ENCODE peak calls at places on chromosomes 1 and 21, in nine cellular contexts. One of them, this sample, is unnamed. For H3K4me1, the result is how much of the 10 kb centered on the place peaks cover.

GRCh38 chr1:235923466-235924008 is 56.8 kb upstream of the LYST start:
- DNase-seq in IMR-90: peak
- DNase-seq in CD8-positive, alpha-beta memory T cell: no peak
- DNase-seq in left ventricle myocardium inferior: no peak
- DNase-seq in esophagus muscularis mucosa: no peak
- DNase-seq in tibial nerve: no peak
- DNase-seq in left lung: no peak
- DNase-seq in cardiac muscle cell: peak
- DNase-seq in OCI-LY7: no peak
- DNase-seq in this sample: peak

GRCh38 chr1:33714421-33714820 is 149.5 kb upstream of the HMGB4 start:
- DNase-seq in esophagus muscularis mucosa: no peak
- DNase-seq in IMR-90: no peak
- DNase-seq in CD8-positive, alpha-beta memory T cell: no peak
- DNase-seq in tibial nerve: no peak
- DNase-seq in OCI-LY7: no peak
- DNase-seq in cardiac muscle cell: no peak
- DNase-seq in left ventricle myocardium inferior: no peak
- DNase-seq in left lung: no peak
- DNase-seq in this sample: no peak

GRCh38 chr1:64323054-64323453 is 119.6 kb downstream of the UBE2U start:
- DNase-seq in OCI-LY7: no peak
- DNase-seq in IMR-90: no peak
- DNase-seq in esophagus muscularis mucosa: no peak
- DNase-seq in CD8-positive, alpha-beta memory T cell: no peak
- DNase-seq in cardiac muscle cell: no peak
- DNase-seq in left lung: no peak
- DNase-seq in left ventricle myocardium inferior: no peak
- DNase-seq in tibial nerve: no peak
- DNase-seq in this sample: no peak

GRCh38 chr1:165910764-165911421 is 83.5 kb downstream of the UCK2 start:
- DNase-seq in OCI-LY7: no peak
- DNase-seq in CD8-positive, alpha-beta memory T cell: no peak
- DNase-seq in left lung: no peak
- DNase-seq in left ventricle myocardium inferior: peak
- DNase-seq in esophagus muscularis mucosa: no peak
- DNase-seq in IMR-90: no peak
- DNase-seq in tibial nerve: peak
- DNase-seq in cardiac muscle cell: no peak
- DNase-seq in this sample: peak

GRCh38 chr1:12518956-12519707 is 98.9 kb downstream of the DHRS3 start:
- DNase-seq in CD8-positive, alpha-beta memory T cell: no peak
- DNase-seq in esophagus muscularis mucosa: no peak
- DNase-seq in tibial nerve: peak
- DNase-seq in left ventricle myocardium inferior: peak
- DNase-seq in left lung: no peak
- DNase-seq in cardiac muscle cell: peak
- DNase-seq in IMR-90: peak
- DNase-seq in OCI-LY7: no peak
- DNase-seq in this sample: no peak

GRCh38 chr21:26207021-26207420 is 36.5 kb upstream of the APP start:
- DNase-seq in tibial nerve: no peak
- DNase-seq in IMR-90: no peak
- DNase-seq in OCI-LY7: no peak
- DNase-seq in CD8-positive, alpha-beta memory T cell: no peak
- DNase-seq in left ventricle myocardium inferior: no peak
- DNase-seq in left lung: no peak
- DNase-seq in cardiac muscle cell: no peak
- DNase-seq in esophagus muscularis mucosa: no peak
- DNase-seq in this sample: no peak

GRCh38 chr1:97243973-97244560 is 522.5 kb downstream of the PTBP2 start:
- DNase-seq in IMR-90: peak
- DNase-seq in left lung: no peak
- DNase-seq in CD8-positive, alpha-beta memory T cell: no peak
- DNase-seq in cardiac muscle cell: peak
- DNase-seq in tibial nerve: no peak
- DNase-seq in esophagus muscularis mucosa: no peak
- DNase-seq in left ventricle myocardium inferior: no peak
- DNase-seq in OCI-LY7: peak
- DNase-seq in this sample: peak

GRCh38 chr1:8985915-8986813 is 40.1 kb downstream of the SLC2A7 start:
- DNase-seq in cardiac muscle cell: no peak
- DNase-seq in left lung: peak
- DNase-seq in CD8-positive, alpha-beta memory T cell: no peak
- DNase-seq in esophagus muscularis mucosa: no peak
- DNase-seq in OCI-LY7: no peak
- DNase-seq in tibial nerve: peak
- DNase-seq in IMR-90: peak
- DNase-seq in left ventricle myocardium inferior: peak
- DNase-seq in this sample: peak

GRCh38 chr1:200911361-200911760 is 16.7 kb downstream of the INAVA start:
- DNase-seq in esophagus muscularis mucosa: no peak
- DNase-seq in cardiac muscle cell: no peak
- DNase-seq in left ventricle myocardium inferior: no peak
- DNase-seq in tibial nerve: no peak
- DNase-seq in IMR-90: no peak
- DNase-seq in CD8-positive, alpha-beta memory T cell: no peak
- DNase-seq in OCI-LY7: no peak
- DNase-seq in left lung: no peak
- DNase-seq in this sample: no peak

GRCh38 chr1:24900985-24901781 is 28.9 kb downstream of the RUNX3 start:
- DNase-seq in tibial nerve: no peak
- DNase-seq in cardiac muscle cell: no peak
- DNase-seq in esophagus muscularis mucosa: no peak
- DNase-seq in left ventricle myocardium inferior: no peak
- DNase-seq in IMR-90: no peak
- DNase-seq in OCI-LY7: no peak
- DNase-seq in left lung: no peak
- DNase-seq in CD8-positive, alpha-beta memory T cell: no peak
- DNase-seq in this sample: no peak

GRCh38 chr1:226872455-226872854 is 2.0 kb downstream of the PSEN2 start:
- DNase-seq in tibial nerve: no peak
- DNase-seq in left ventricle myocardium inferior: no peak
- DNase-seq in cardiac muscle cell: no peak
- DNase-seq in left lung: no peak
- DNase-seq in esophagus muscularis mucosa: no peak
- DNase-seq in IMR-90: peak
- DNase-seq in CD8-positive, alpha-beta memory T cell: no peak
- DNase-seq in OCI-LY7: no peak
- DNase-seq in this sample: no peak

GRCh38 chr1:50080904-50081586 is 27.7 kb upstream of the ELAVL4 start:
- DNase-seq in left ventricle myocardium inferior: no peak
- DNase-seq in CD8-positive, alpha-beta memory T cell: no peak
- DNase-seq in IMR-90: no peak
- DNase-seq in esophagus muscularis mucosa: no peak
- DNase-seq in tibial nerve: no peak
- DNase-seq in cardiac muscle cell: no peak
- DNase-seq in OCI-LY7: peak
- DNase-seq in left lung: no peak
- DNase-seq in this sample: peak

GRCh38 chr1:11473635-11474034 is 5.3 kb upstream of the DISP3 start:
- DNase-seq in IMR-90: peak
- DNase-seq in left ventricle myocardium inferior: no peak
- DNase-seq in left lung: no peak
- DNase-seq in esophagus muscularis mucosa: no peak
- DNase-seq in OCI-LY7: peak
- DNase-seq in tibial nerve: no peak
- DNase-seq in CD8-positive, alpha-beta memory T cell: no peak
- DNase-seq in cardiac muscle cell: peak
- DNase-seq in this sample: no peak

GRCh38 chr1:202235856-202236837 is 42.5 kb downstream of the LGR6 start:
- DNase-seq in left ventricle myocardium inferior: peak
- DNase-seq in CD8-positive, alpha-beta memory T cell: peak
- DNase-seq in tibial nerve: no peak
- DNase-seq in OCI-LY7: peak
- DNase-seq in IMR-90: peak
- DNase-seq in esophagus muscularis mucosa: no peak
- DNase-seq in left lung: no peak
- DNase-seq in cardiac muscle cell: peak
- DNase-seq in this sample: peak

GRCh38 chr1:168689726-168690602 is 39.0 kb downstream of the DPT start:
- DNase-seq in IMR-90: no peak
- DNase-seq in esophagus muscularis mucosa: no peak
- DNase-seq in tibial nerve: no peak
- DNase-seq in left lung: no peak
- DNase-seq in left ventricle myocardium inferior: no peak
- DNase-seq in CD8-positive, alpha-beta memory T cell: no peak
- DNase-seq in OCI-LY7: no peak
- DNase-seq in cardiac muscle cell: no peak
- DNase-seq in this sample: peak

GRCh38 chr1:153587314-153587713 is 21.7 kb upstream of the S100A2 start:
- DNase-seq in left lung: no peak
- DNase-seq in cardiac muscle cell: no peak
- DNase-seq in IMR-90: no peak
- DNase-seq in left ventricle myocardium inferior: no peak
- DNase-seq in OCI-LY7: no peak
- DNase-seq in tibial nerve: no peak
- DNase-seq in CD8-positive, alpha-beta memory T cell: no peak
- DNase-seq in esophagus muscularis mucosa: no peak
- DNase-seq in this sample: no peak

DNA sequence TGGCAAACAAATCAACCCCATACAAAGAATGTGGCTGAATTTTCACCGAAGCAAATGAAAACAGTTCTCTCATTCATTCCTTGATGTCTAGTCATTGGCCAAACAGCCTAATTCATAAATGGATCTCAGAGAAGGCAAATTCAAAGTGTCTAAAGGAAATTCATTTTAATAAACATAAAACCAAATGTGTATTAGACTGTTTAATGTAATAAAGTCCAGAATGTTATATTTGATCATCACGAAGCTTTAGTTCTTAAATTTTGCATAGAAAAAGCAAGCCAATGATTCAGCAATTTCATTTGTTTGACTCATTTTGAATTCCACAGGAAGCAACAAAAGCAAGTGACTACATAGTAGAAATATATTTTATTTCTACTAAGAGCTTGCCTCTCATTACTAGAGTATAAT is 379.2 kb upstream of the ADAMTS5 start:
- DNase-seq in left lung: no peak
- DNase-seq in CD8-positive, alpha-beta memory T cell: no peak
- DNase-seq in IMR-90: peak
- DNase-seq in esophagus muscularis mucosa: no peak
- DNase-seq in cardiac muscle cell: no peak
- DNase-seq in tibial nerve: no peak
- DNase-seq in left ventricle myocardium inferior: no peak
- DNase-seq in OCI-LY7: no peak
- DNase-seq in this sample: no peak
- H3K4me3 ChIP-seq in left lung: no peak
- H3K4me3 ChIP-seq in CD8-positive, alpha-beta memory T cell: no peak
- H3K4me3 ChIP-seq in IMR-90: no peak
- H3K4me3 ChIP-seq in esophagus muscularis mucosa: no peak
- H3K4me3 ChIP-seq in cardiac muscle cell: no peak
- H3K4me3 ChIP-seq in tibial nerve: no peak
- H3K4me3 ChIP-seq in left ventricle myocardium inferior: no peak
- H3K4me3 ChIP-seq in OCI-LY7: no peak
- H3K4me3 ChIP-seq in this sample: no peak

GRCh38 chr1:26726784-26727183 is 31.0 kb downstream of the ARID1A start:
- DNase-seq in tibial nerve: no peak
- DNase-seq in esophagus muscularis mucosa: no peak
- DNase-seq in OCI-LY7: no peak
- DNase-seq in IMR-90: no peak
- DNase-seq in cardiac muscle cell: no peak
- DNase-seq in left lung: no peak
- DNase-seq in CD8-positive, alpha-beta memory T cell: no peak
- DNase-seq in left ventricle myocardium inferior: no peak
- DNase-seq in this sample: no peak
- H3K4me1 ChIP-seq in tibial nerve: half or more
- H3K4me1 ChIP-seq in esophagus muscularis mucosa: half or more
- H3K4me1 ChIP-seq in OCI-LY7: under half
- H3K4me1 ChIP-seq in IMR-90: under half
- H3K4me1 ChIP-seq in cardiac muscle cell: half or more
- H3K4me1 ChIP-seq in left lung: under half
- H3K4me1 ChIP-seq in CD8-positive, alpha-beta memory T cell: half or more
- H3K4me1 ChIP-seq in left ventricle myocardium inferior: half or more
- H3K4me1 ChIP-seq in this sample: under half

GRCh38 chr1:27622828-27623227 is 12.2 kb downstream of the FGR start:
- DNase-seq in tibial nerve: no peak
- DNase-seq in esophagus muscularis mucosa: no peak
- DNase-seq in left lung: peak
- DNase-seq in cardiac muscle cell: no peak
- DNase-seq in CD8-positive, alpha-beta memory T cell: no peak
- DNase-seq in IMR-90: no peak
- DNase-seq in left ventricle myocardium inferior: no peak
- DNase-seq in OCI-LY7: no peak
- DNase-seq in this sample: no peak
- H3K4me3 ChIP-seq in tibial nerve: no peak
- H3K4me3 ChIP-seq in esophagus muscularis mucosa: no peak
- H3K4me3 ChIP-seq in left lung: peak
- H3K4me3 ChIP-seq in cardiac muscle cell: no peak
- H3K4me3 ChIP-seq in CD8-positive, alpha-beta memory T cell: no peak
- H3K4me3 ChIP-seq in IMR-90: no peak
- H3K4me3 ChIP-seq in left ventricle myocardium inferior: no peak
- H3K4me3 ChIP-seq in OCI-LY7: no peak
- H3K4me3 ChIP-seq in this sample: no peak

GRCh38 chr1:228181105-228181504 is 15.5 kb downstream of the IBA57 start:
- DNase-seq in left ventricle myocardium inferior: no peak
- DNase-seq in CD8-positive, alpha-beta memory T cell: no peak
- DNase-seq in esophagus muscularis mucosa: no peak
- DNase-seq in left lung: no peak
- DNase-seq in IMR-90: no peak
- DNase-seq in cardiac muscle cell: no peak
- DNase-seq in OCI-LY7: no peak
- DNase-seq in tibial nerve: no peak
- DNase-seq in this sample: no peak

GRCh38 chr1:228182296-228183030 is 16.9 kb downstream of the IBA57 start:
- DNase-seq in CD8-positive, alpha-beta memory T cell: no peak
- DNase-seq in left ventricle myocardium inferior: no peak
- DNase-seq in left lung: no peak
- DNase-seq in cardiac muscle cell: no peak
- DNase-seq in esophagus muscularis mucosa: no peak
- DNase-seq in IMR-90: no peak
- DNase-seq in tibial nerve: no peak
- DNase-seq in OCI-LY7: no peak
- DNase-seq in this sample: no peak

GRCh38 chr1:228178737-228179720 is 13.4 kb downstream of the IBA57 start:
- DNase-seq in cardiac muscle cell: no peak
- DNase-seq in IMR-90: peak
- DNase-seq in left ventricle myocardium inferior: no peak
- DNase-seq in CD8-positive, alpha-beta memory T cell: no peak
- DNase-seq in esophagus muscularis mucosa: no peak
- DNase-seq in OCI-LY7: no peak
- DNase-seq in tibial nerve: no peak
- DNase-seq in left lung: no peak
- DNase-seq in this sample: no peak

GRCh38 chr1:228180271-228180987 is 14.8 kb downstream of the IBA57 start:
- DNase-seq in OCI-LY7: peak
- DNase-seq in esophagus muscularis mucosa: no peak
- DNase-seq in cardiac muscle cell: no peak
- DNase-seq in IMR-90: no peak
- DNase-seq in CD8-positive, alpha-beta memory T cell: no peak
- DNase-seq in tibial nerve: no peak
- DNase-seq in left lung: no peak
- DNase-seq in left ventricle myocardium inferior: no peak
- DNase-seq in this sample: no peak

DNA sequence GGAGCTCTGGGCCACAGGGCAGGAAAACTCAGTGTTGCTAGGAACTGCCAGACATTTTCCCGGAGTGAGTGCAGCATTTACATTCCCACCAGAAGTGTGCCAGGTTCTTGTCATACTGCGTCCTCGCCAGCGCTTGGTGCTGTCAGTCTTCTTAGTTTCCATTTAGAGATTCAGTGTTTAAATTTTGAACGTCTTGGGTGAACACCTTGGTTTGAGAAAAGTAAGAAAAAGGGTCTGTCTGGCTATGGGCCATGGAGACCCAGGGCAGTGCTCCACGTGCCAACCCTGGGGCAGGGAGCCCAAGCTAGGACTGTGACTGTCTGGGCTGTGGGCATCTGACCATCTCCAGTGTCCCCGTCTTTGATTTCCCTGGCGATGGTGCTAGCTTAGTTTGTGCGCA is 16.0 kb downstream of the IBA57 start:
- DNase-seq in left ventricle myocardium inferior: no peak
- DNase-seq in OCI-LY7: no peak
- DNase-seq in left lung: no peak
- DNase-seq in tibial nerve: no peak
- DNase-seq in cardiac muscle cell: no peak
- DNase-seq in esophagus muscularis mucosa: no peak
- DNase-seq in IMR-90: no peak
- DNase-seq in CD8-positive, alpha-beta memory T cell: no peak
- DNase-seq in this sample: no peak
- H3K4me1 ChIP-seq in left ventricle myocardium inferior: under half
- H3K4me1 ChIP-seq in OCI-LY7: under half
- H3K4me1 ChIP-seq in left lung: under half
- H3K4me1 ChIP-seq in tibial nerve: under half
- H3K4me1 ChIP-seq in cardiac muscle cell: under half
- H3K4me1 ChIP-seq in esophagus muscularis mucosa: under half
- H3K4me1 ChIP-seq in IMR-90: under half
- H3K4me1 ChIP-seq in CD8-positive, alpha-beta memory T cell: under half
- H3K4me1 ChIP-seq in this sample: under half